ENCODE peak calls at places on chromosomes 11 and 22, in seven cellular contexts. X is astrocyte, U is GM12865, J is HCT116, L is cardiac muscle cell, D is heart left ventricle, V is H7. C is an unnamed sample.

GRCh38 chr22:38740754-38741153 is 15.0 kb downstream of the SUN2 start:
- DNase-seq in X (no peak), U (no peak), J (no peak), L (no peak), D (peak; percentile 27), V (peak; percentile 74), C (no peak)

GRCh38 chr22:36395061-36395849 is 7.5 kb upstream of the MYH9 start:
- DNase-seq in X (no peak), U (no peak), J (no peak), L (no peak), D (no peak), V (no peak), C (no peak)

GRCh38 chr22:50274311-50274710 is 4.1 kb upstream of the MAPK11 start:
- DNase-seq in X (no peak), U (peak; percentile 71), J (no peak), L (peak; percentile 70), D (no peak), V (peak; percentile 86), C (no peak)

GRCh38 chr11:65593518-65594414 is 1.8 kb downstream of the KCNK7 start:
- DNase-seq in X (no peak), U (peak; percentile 64), J (no peak), L (peak; percentile 44), D (peak; percentile 71), V (peak; percentile 96), C (peak; percentile 79)

GRCh38 chr22:50505776-50506610 is 1.5 kb downstream of the LMF2 start:
- DNase-seq in X (no peak), U (peak; percentile 11), J (no peak), L (no peak), D (no peak), V (peak; percentile 62), C (no peak)

GRCh38 chr11:36186797-36187196 is 102.4 kb downstream of the COMMD9 start:
- DNase-seq in X (no peak), U (no peak), J (no peak), L (no peak), D (no peak), V (no peak), C (no peak)

GRCh38 chr11:120384476-120384875 is 48.3 kb downstream of the ARHGEF12 start:
- DNase-seq in X (no peak), U (no peak), J (no peak), L (no peak), D (no peak), V (no peak), C (no peak)

GRCh38 chr11:101100601-101101000 is 29.0 kb downstream of the PGR start:
- DNase-seq in X (no peak), U (no peak), J (no peak), L (no peak), D (no peak), V (no peak), C (no peak)

GRCh38 chr11:19557720-19558140 is 154.9 kb upstream of the NAV2 start:
- DNase-seq in X (peak; percentile 23), U (peak; percentile 72), J (peak; percentile 61), L (peak; percentile 79), D (peak; percentile 88), V (peak; percentile 84), C (peak; percentile 90)

GRCh38 chr11:62999649-63000048 is 14.9 kb upstream of the SLC22A6 start:
- DNase-seq in X (no peak), U (no peak), J (no peak), L (no peak), D (no peak), V (no peak), C (no peak)

GRCh38 chr11:848380-848931 is 5.8 kb downstream of the TSPAN4 start:
- DNase-seq in X (no peak), U (peak; percentile 58), J (no peak), L (no peak), D (no peak), V (peak; percentile 94), C (no peak)

GRCh38 chr11:2583605-2583958 is 116.2 kb downstream of the KCNQ1OT1 start:
- DNase-seq in X (no peak), U (no peak), J (no peak), L (no peak), D (peak; percentile 31), V (peak; percentile 39), C (no peak)

GRCh38 chr11:130197386-130198035 is 37.9 kb downstream of the ST14 start:
- DNase-seq in X (peak; percentile 12), U (no peak), J (no peak), L (no peak), D (peak; percentile 31), V (no peak), C (no peak)

GRCh38 chr22:45537734-45538181 is 35.1 kb downstream of the FBLN1 start:
- DNase-seq in X (peak; percentile 90), U (no peak), J (no peak), L (peak; percentile 90), D (no peak), V (no peak), C (no peak)
- H3K4me3 ChIP-seq in X (peak overlapping the region; percentile 18), U (no peak overlapping the region), J (no peak overlapping the region), L (no peak overlapping the region), D (no peak overlapping the region), V (no peak overlapping the region), C (no peak overlapping the region)

GRCh38 chr11:32829157-32829679 is 509 bp upstream of the PRRG4 start:
- DNase-seq in X (no peak), U (peak; percentile 35), J (no peak), L (no peak), D (no peak), V (no peak), C (no peak)

GRCh38 chr11:32830796-32831195 is 1.1 kb downstream of the PRRG4 start:
- DNase-seq in X (no peak), U (no peak), J (no peak), L (no peak), D (no peak), V (no peak), C (no peak)

GRCh38 chr11:32831241-32831640 is 1.5 kb downstream of the PRRG4 start:
- DNase-seq in X (no peak), U (no peak), J (no peak), L (no peak), D (no peak), V (no peak), C (no peak)

GRCh38 chr11:32829680-32830412 is at the start of gene PRRG4:
- DNase-seq in X (peak; percentile 26), U (peak; percentile 78), J (no peak), L (peak; percentile 57), D (peak; percentile 78), V (peak; percentile 84), C (no peak)

GRCh38 chr11:32830413-32830738 is 649 bp downstream of the PRRG4 start:
- DNase-seq in X (no peak), U (no peak), J (no peak), L (peak; percentile 36), D (no peak), V (peak; percentile 44), C (no peak)
- H3K4me3 ChIP-seq in X (peak overlapping the region; percentile 51), U (peak overlapping the region; percentile 97), J (peak overlapping the region; percentile 64), L (peak overlapping the region; percentile 33), D (peak overlapping the region; percentile 59), V (peak overlapping the region; percentile 66), C (peak overlapping the region; percentile 59)

GRCh38 chr11:70134490-70134889 is 56.4 kb downstream of the ANO1 start:
- DNase-seq in X (no peak), U (no peak), J (no peak), L (no peak), D (no peak), V (no peak), C (no peak)

GRCh38 chr11:70132641-70133040 is 54.5 kb downstream of the ANO1 start:
- DNase-seq in X (no peak), U (no peak), J (no peak), L (no peak), D (no peak), V (no peak), C (no peak)

GRCh38 chr11:70133771-70134170 is 55.7 kb downstream of the ANO1 start:
- DNase-seq in X (no peak), U (no peak), J (no peak), L (no peak), D (no peak), V (no peak), C (no peak)

GRCh38 chr11:70137383-70137782 is 59.3 kb downstream of the ANO1 start:
- DNase-seq in X (no peak), U (no peak), J (no peak), L (no peak), D (no peak), V (no peak), C (no peak)

DNA sequence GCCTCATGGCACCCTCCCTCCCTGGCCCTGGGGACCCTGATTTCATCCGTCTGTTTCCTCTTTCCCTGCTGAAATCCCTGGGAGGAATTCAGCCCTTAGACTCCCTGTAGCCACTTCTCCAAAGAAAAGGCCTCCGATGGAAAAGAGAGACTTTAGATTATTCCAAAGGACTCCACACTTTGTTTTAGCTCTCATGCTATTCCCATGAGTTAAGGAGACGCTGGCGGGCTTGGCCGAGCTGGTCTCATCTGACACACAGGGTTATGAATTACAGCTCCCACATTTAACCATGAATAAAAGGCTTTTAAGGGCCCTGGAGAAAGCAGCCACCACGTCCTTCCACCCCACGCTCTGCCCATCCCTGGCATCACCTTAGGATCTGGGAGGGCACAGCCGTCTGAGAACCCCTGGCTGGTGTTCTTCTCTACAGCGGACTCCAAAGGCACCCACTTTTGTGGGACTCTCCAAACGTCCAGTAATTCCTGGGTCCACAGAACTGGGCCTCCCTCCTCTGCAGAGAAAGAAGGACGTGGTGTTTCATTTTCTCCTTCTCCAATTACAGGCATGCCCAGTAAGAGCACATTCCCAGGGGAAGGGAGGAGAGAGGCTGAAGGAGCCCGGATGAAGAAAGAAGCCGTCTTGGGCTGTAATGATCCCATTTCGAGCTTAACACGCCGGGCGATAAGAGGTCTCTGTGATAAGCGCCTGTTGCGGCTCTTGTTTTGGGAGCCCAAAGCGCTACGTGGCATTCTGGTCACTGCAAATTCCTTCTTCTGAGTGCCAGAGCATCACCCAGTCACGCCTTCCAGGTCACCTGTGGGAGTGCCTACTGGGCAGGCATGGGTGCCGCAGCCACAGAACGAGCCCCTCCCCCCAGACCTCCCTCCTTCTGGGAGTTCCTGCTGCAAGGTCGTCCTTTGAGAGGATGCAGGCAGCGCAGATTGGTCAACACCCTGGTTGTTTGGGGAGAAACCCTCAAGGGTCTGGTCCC is 57.3 kb downstream of the ANO1 start:
- DNase-seq in X (no peak), U (no peak), J (no peak), L (peak; percentile 75), D (no peak), V (no peak), C (no peak)
- H3K4me3 ChIP-seq in X (no peak overlapping the region), U (no peak overlapping the region), J (no peak overlapping the region), L (no peak overlapping the region), D (peak overlapping the region; percentile 4), V (no peak overlapping the region), C (no peak overlapping the region)

DNA sequence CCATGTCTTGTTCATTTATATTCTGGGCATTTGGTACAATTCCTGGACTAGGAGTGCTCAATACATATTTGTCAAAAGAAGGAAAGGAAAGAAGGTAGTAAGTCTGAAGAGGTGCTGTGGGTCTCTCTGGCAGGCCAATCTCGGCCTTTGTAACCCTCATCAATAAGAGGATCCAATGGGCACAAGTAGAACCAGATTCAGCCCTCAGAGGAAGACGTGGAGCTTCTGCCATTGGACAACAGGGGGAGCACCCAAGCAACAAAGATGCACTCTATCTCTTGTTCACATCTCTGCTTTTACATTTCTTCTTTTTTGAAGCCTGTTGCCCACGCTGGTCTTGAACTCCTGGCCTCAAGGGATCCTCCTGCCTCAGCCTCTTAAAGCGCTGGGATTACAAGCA is 2.2 kb upstream of the VPS11 start:
- DNase-seq in X (no peak), U (peak; percentile 64), J (no peak), L (peak; percentile 45), D (no peak), V (peak; percentile 71), C (no peak)
- H3K4me3 ChIP-seq in X (no peak overlapping the region), U (no peak overlapping the region), J (no peak overlapping the region), L (no peak overlapping the region), D (no peak overlapping the region), V (no peak overlapping the region), C (no peak overlapping the region)

DNA sequence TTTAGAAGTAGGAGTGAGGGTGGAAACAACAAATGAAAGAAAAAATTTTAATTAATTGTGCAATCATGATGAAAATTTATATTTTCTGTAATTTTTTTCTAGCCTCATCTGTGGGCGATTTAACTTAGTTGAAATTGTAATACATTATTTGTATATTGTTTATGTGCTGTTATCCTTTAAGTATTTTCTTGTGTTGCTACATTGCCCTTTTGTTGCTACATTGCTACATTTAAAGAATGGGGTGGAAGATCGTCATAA is 106.2 kb upstream of the OR4B1 start:
- DNase-seq in X (no peak), U (no peak), J (no peak), L (no peak), D (no peak), V (no peak), C (no peak)
- H3K4me3 ChIP-seq in X (no peak overlapping the region), U (no peak overlapping the region), J (no peak overlapping the region), L (no peak overlapping the region), D (no peak overlapping the region), V (no peak overlapping the region), C (peak overlapping the region; percentile 57)

C was measured in dorsolateral prefrontal cortex.